ENCODE peak calls at places on chromosomes 1 and 21, in nine cellular contexts. Z is adrenal gland; I is GM13976; Y is heart left ventricle; G is NCI-H460; X is M059J; N is stimulated activated CD4-positive, alpha-beta T cell treated with anti-CD3 and anti-CD28 coated beads, Interleukin-12 subunit alpha, Interleukin-12 subunit beta, amount 100 ng/mL, for 48 hours; P is activated effector memory CD4-positive, alpha-beta T cell treated with Interleukin-2 at 50 U/mL for 16 hours; H is amygdala. W is an unnamed sample.

GRCh38 chr21:16942703-16943102 is 570.1 kb upstream of the CXADR start:
- DNase-seq in G (peak; percentile 17), Y (no peak), Z (no peak), H (no peak), I (no peak), X (peak; percentile 4), N (no peak), P (no peak), W (peak; percentile 24)

GRCh38 chr1:26302733-26303405 is 3.6 kb downstream of the UBXN11 start:
- DNase-seq in N (no peak), I (no peak), Y (peak; percentile 57), G (no peak), H (no peak), P (no peak), X (peak; percentile 90), Z (no peak), W (no peak)

GRCh38 chr21:36646645-36647044 is 52.3 kb upstream of the SIM2 start:
- DNase-seq in G (no peak), N (no peak), Z (no peak), P (no peak), Y (no peak), X (no peak), H (no peak), I (no peak), W (no peak)

GRCh38 chr1:30664103-30664755 is 59.2 kb downstream of the MATN1 start:
- DNase-seq in Y (no peak), H (peak; percentile 56), P (no peak), N (no peak), I (no peak), Z (no peak), G (no peak), X (no peak), W (no peak)

GRCh38 chr1:208183977-208184901 is 59.9 kb downstream of the PLXNA2 start:
- DNase-seq in X (peak; percentile 99), G (peak; percentile 94), Y (peak; percentile 46), N (no peak), Z (peak; percentile 35), I (no peak), H (no peak), P (no peak), W (no peak)

GRCh38 chr1:42944207-42944928 is 14.3 kb downstream of the SLC2A1 start:
- DNase-seq in N (no peak), Z (peak; percentile 55), G (no peak), I (no peak), H (peak; percentile 50), X (peak; percentile 82), Y (peak; percentile 81), P (no peak), W (no peak)

GRCh38 chr21:45322960-45323461 is 35.3 kb upstream of the POFUT2 start:
- DNase-seq in X (peak; percentile 96), Z (peak; percentile 17), I (no peak), N (no peak), G (no peak), Y (peak; percentile 43), H (no peak), P (no peak), W (no peak)

GRCh38 chr21:42601656-42602055 is 51.8 kb upstream of the PDE9A start:
- DNase-seq in Y (no peak), X (no peak), N (no peak), H (no peak), I (no peak), P (no peak), Z (no peak), G (no peak), W (no peak)

GRCh38 chr1:203621559-203622130 is 5.0 kb upstream of the ATP2B4 start:
- DNase-seq in G (no peak), N (no peak), Y (no peak), P (no peak), Z (no peak), X (peak; percentile 22), H (no peak), I (no peak), W (no peak)

GRCh38 chr1:1573843-1574720 is 581 bp downstream of the SSU72 start:
- DNase-seq in Z (peak; percentile 46), I (peak; percentile 90), P (no peak), H (peak; percentile 64), N (peak; percentile 53), G (peak; percentile 41), X (peak; percentile 63), Y (peak; percentile 57), W (peak; percentile 62)

GRCh38 chr1:168609133-168609715 is 32.8 kb downstream of the XCL1 start:
- DNase-seq in G (no peak), H (peak; percentile 47), Y (peak; percentile 64), N (no peak), X (peak; percentile 31), P (no peak), I (no peak), Z (peak; percentile 57), W (no peak)

GRCh38 chr1:207355060-207355459 is 33.6 kb downstream of the CD55 start:
- DNase-seq in P (no peak), Y (no peak), I (peak; percentile 26), Z (no peak), G (no peak), H (no peak), X (peak; percentile 25), N (no peak), W (no peak)

GRCh38 chr21:20997308-20997632 is 939 bp upstream of the NCAM2 start:
- DNase-seq in N (no peak), Y (peak; percentile 25), Z (no peak), I (no peak), G (no peak), H (no peak), P (no peak), X (no peak), W (no peak)

GRCh38 chr1:67572594-67573221 is 112.3 kb upstream of the GADD45A start:
- DNase-seq in G (no peak), X (no peak), I (no peak), H (no peak), P (no peak), N (no peak), Z (no peak), Y (peak; percentile 41), W (no peak)

GRCh38 chr1:37763791-37764741 is 854 bp downstream of the EPHA10 start:
- DNase-seq in X (no peak), P (no peak), I (peak; percentile 84), Z (peak; percentile 44), N (peak; percentile 40), Y (no peak), G (peak; percentile 31), H (peak; percentile 52), W (no peak)

GRCh38 chr1:1402081-1402900 is 3.2 kb upstream of the CCNL2 start:
- DNase-seq in Z (peak; percentile 63), H (no peak), Y (no peak), G (peak; percentile 40), P (no peak), I (peak; percentile 41), N (peak; percentile 49), X (peak; percentile 63), W (peak; percentile 54)

GRCh38 chr1:42456754-42457089 is 379 bp downstream of the PPCS start:
- DNase-seq in P (peak; percentile 60), Y (peak; percentile 48), I (peak; percentile 78), X (peak; percentile 57), N (peak; percentile 34), H (peak; percentile 48), G (peak; percentile 25), Z (peak; percentile 68), W (peak; percentile 59)

GRCh38 chr1:52454779-52455178 is 50.4 kb downstream of the PRPF38A start:
- DNase-seq in N (no peak), H (no peak), G (no peak), Z (no peak), P (no peak), Y (no peak), I (no peak), X (no peak), W (no peak)

GRCh38 chr1:42035205-42035829 is 116.6 kb upstream of the HIVEP3 start:
- DNase-seq in Y (peak; percentile 73), X (peak; percentile 72), P (no peak), G (peak; percentile 21), Z (peak; percentile 68), H (peak; percentile 76), N (peak; percentile 18), I (peak; percentile 90), W (peak; percentile 34)

GRCh38 chr1:15730423-15730822 is 5.6 kb upstream of the SLC25A34 start:
- DNase-seq in X (no peak), N (no peak), Z (no peak), I (no peak), G (no peak), H (no peak), Y (no peak), P (no peak), W (no peak)

GRCh38 chr21:38771536-38771935 is 34.2 kb upstream of the ETS2 start:
- DNase-seq in Z (no peak), Y (no peak), P (no peak), I (no peak), N (no peak), H (no peak), X (peak; percentile 37), G (no peak), W (no peak)

GRCh38 chr1:227424159-227424680 is 105.9 kb upstream of the CDC42BPA start:
- DNase-seq in P (no peak), H (no peak), X (peak; percentile 14), Y (no peak), Z (no peak), I (no peak), G (no peak), N (no peak), W (no peak)

GRCh38 chr1:21267191-21268077 is 22.8 kb downstream of the ECE1 start:
- DNase-seq in P (no peak), G (no peak), Y (no peak), Z (no peak), X (no peak), H (no peak), I (no peak), N (no peak), W (no peak)

GRCh38 chr1:226978350-226979114 is 38.4 kb downstream of the COQ8A start:
- DNase-seq in X (no peak), G (no peak), I (peak; percentile 28), Z (no peak), P (no peak), H (no peak), N (no peak), Y (no peak), W (no peak)

GRCh38 chr1:197441990-197442389 is 173.9 kb downstream of the CRB1 start:
- DNase-seq in P (no peak), Z (peak; percentile 15), H (peak; percentile 13), I (no peak), X (peak; percentile 7), Y (peak; percentile 51), G (peak; percentile 89), N (no peak), W (no peak)

GRCh38 chr21:42443876-42444744 is 40.4 kb downstream of the UBASH3A start:
- DNase-seq in N (no peak), Y (no peak), Z (no peak), P (no peak), H (no peak), I (no peak), X (no peak), G (no peak), W (no peak)

GRCh38 chr1:220876511-220877347 is 2.5 kb upstream of the HLX start:
- DNase-seq in X (no peak), Y (peak; percentile 54), G (no peak), Z (peak; percentile 52), I (peak; percentile 22), P (no peak), H (no peak), N (no peak), W (no peak)

GRCh38 chr21:45599146-45599581 is 44.4 kb upstream of the PCBP3 start:
- DNase-seq in Z (no peak), G (no peak), X (no peak), I (no peak), N (no peak), H (no peak), Y (no peak), P (no peak), W (no peak)

GRCh38 chr21:15210235-15210678 is 145.5 kb upstream of the NRIP1 start:
- DNase-seq in Z (peak; percentile 28), I (no peak), N (no peak), X (peak; percentile 81), Y (peak; percentile 62), H (no peak), P (no peak), G (peak; percentile 26), W (no peak)

GRCh38 chr1:41656088-41656487 is 171.6 kb upstream of the EDN2 start:
- DNase-seq in Y (no peak), I (no peak), G (no peak), Z (no peak), N (no peak), X (no peak), P (no peak), H (peak; percentile 22), W (no peak)